ENCODE peak calls at places on chromosomes 12 and 14, in ten cellular contexts. V, J, B, K, U, A, R, F, Y and G are unnamed samples.

GRCh38 chr12:16492820-16493797 is 112.9 kb downstream of the LMO3 start:
- DNase-seq in V (no peak), J (no peak), B (no peak), K (no peak), U (no peak), A (no peak), R (no peak), F (no peak), Y (no peak), G (no peak)

GRCh38 chr12:27969011-27969900 is 3.3 kb downstream of the PTHLH start:
- DNase-seq in V (peak), J (no peak), B (peak), K (no peak), U (no peak), A (no peak), R (no peak), F (peak), Y (no peak), G (no peak)

GRCh38 chr12:11860026-11860425 is 210.6 kb downstream of the ETV6 start:
- DNase-seq in V (no peak), J (no peak), B (no peak), K (no peak), U (no peak), A (no peak), R (no peak), F (no peak), Y (no peak), G (no peak)

GRCh38 chr14:20262642-20263128 is 23.6 kb downstream of the OR11H4 start:
- DNase-seq in V (peak), J (no peak), B (peak), K (no peak), U (peak), A (peak), R (no peak), F (no peak), Y (peak), G (no peak)

GRCh38 chr14:22383515-22384166 is 205.4 kb downstream of the DAD1 start:
- DNase-seq in V (no peak), J (peak), B (no peak), K (no peak), U (no peak), A (no peak), R (no peak), F (no peak), Y (no peak), G (no peak)

GRCh38 chr14:89773644-89774316 is 180.8 kb downstream of the EFCAB11 start:
- DNase-seq in V (peak), J (peak), B (peak), K (no peak), U (peak), A (peak), R (peak), F (no peak), Y (peak), G (no peak)

GRCh38 chr12:107684990-107685359 is 624 bp upstream of the PWP1 start:
- DNase-seq in V (peak), J (no peak), B (peak), K (no peak), U (peak), A (peak), R (no peak), F (no peak), Y (peak), G (no peak)

GRCh38 chr14:105999361-106000028 is 473.1 kb downstream of the TMEM121 start:
- DNase-seq in V (peak), J (peak), B (no peak), K (no peak), U (no peak), A (peak), R (peak), F (no peak), Y (peak), G (no peak)

GRCh38 chr12:104263580-104264358 is 39.8 kb upstream of the EID3 start:
- DNase-seq in V (peak), J (no peak), B (peak), K (peak), U (no peak), A (peak), R (no peak), F (no peak), Y (peak), G (no peak)

GRCh38 chr14:54172114-54172513 is 215.5 kb upstream of the BMP4 start:
- DNase-seq in V (no peak), J (no peak), B (no peak), K (no peak), U (no peak), A (no peak), R (no peak), F (no peak), Y (no peak), G (no peak)

GRCh38 chr14:105090493-105091334 is 25.5 kb upstream of the GPR132 start:
- DNase-seq in V (peak), J (peak), B (peak), K (peak), U (peak), A (peak), R (peak), F (peak), Y (peak), G (no peak)

GRCh38 chr14:105315211-105315721 is 718 bp downstream of the PACS2 start:
- DNase-seq in V (no peak), J (no peak), B (peak), K (peak), U (no peak), A (peak), R (peak), F (peak), Y (no peak), G (no peak)

GRCh38 chr14:94599656-94600004 is 12.6 kb upstream of the SERPINA3 start:
- DNase-seq in V (no peak), J (no peak), B (peak), K (no peak), U (peak), A (no peak), R (no peak), F (no peak), Y (peak), G (peak)

GRCh38 chr12:115828151-115828550 is 449.3 kb downstream of the MED13L start:
- DNase-seq in V (no peak), J (no peak), B (no peak), K (no peak), U (no peak), A (no peak), R (no peak), F (no peak), Y (no peak), G (no peak)

GRCh38 chr12:7758346-7758745 is 6.7 kb upstream of the NANOGNB start:
- DNase-seq in V (no peak), J (no peak), B (no peak), K (no peak), U (no peak), A (no peak), R (no peak), F (no peak), Y (no peak), G (no peak)

GRCh38 chr14:101499513-101499912 is 61.8 kb upstream of the DIO3 start:
- DNase-seq in V (no peak), J (no peak), B (no peak), K (no peak), U (no peak), A (no peak), R (peak), F (peak), Y (no peak), G (no peak)

GRCh38 chr12:114409796-114410520 is 4.0 kb upstream of the TBX5 start:
- DNase-seq in V (peak), J (no peak), B (no peak), K (no peak), U (no peak), A (no peak), R (no peak), F (no peak), Y (peak), G (no peak)

GRCh38 chr12:124413401-124413800 is 118.5 kb downstream of the RFLNA start:
- DNase-seq in V (no peak), J (no peak), B (no peak), K (no peak), U (no peak), A (no peak), R (no peak), F (no peak), Y (no peak), G (no peak)

GRCh38 chr14:103316723-103317122 is 17.3 kb upstream of the EIF5 start:
- DNase-seq in V (no peak), J (no peak), B (no peak), K (no peak), U (no peak), A (no peak), R (no peak), F (no peak), Y (no peak), G (no peak)

GRCh38 chr14:103317251-103317650 is 16.8 kb upstream of the EIF5 start:
- DNase-seq in V (no peak), J (no peak), B (no peak), K (no peak), U (no peak), A (peak), R (no peak), F (no peak), Y (no peak), G (no peak)

GRCh38 chr14:103318750-103319419 is 15.2 kb upstream of the EIF5 start:
- DNase-seq in V (no peak), J (no peak), B (no peak), K (no peak), U (no peak), A (no peak), R (no peak), F (no peak), Y (no peak), G (no peak)

GRCh38 chr14:103319422-103319821 is 14.6 kb upstream of the EIF5 start:
- DNase-seq in V (no peak), J (no peak), B (no peak), K (no peak), U (no peak), A (no peak), R (no peak), F (no peak), Y (no peak), G (no peak)

GRCh38 chr14:103317976-103318580 is 16.0 kb upstream of the EIF5 start:
- DNase-seq in V (no peak), J (no peak), B (no peak), K (no peak), U (no peak), A (peak), R (no peak), F (no peak), Y (no peak), G (no peak)
- TF ChIP-seq CTCF in V (no peak), J (no peak), B (no peak), K (no peak), U (no peak), A (no peak), R (no peak), F (no peak), Y (no peak), G (no peak)

DNA sequence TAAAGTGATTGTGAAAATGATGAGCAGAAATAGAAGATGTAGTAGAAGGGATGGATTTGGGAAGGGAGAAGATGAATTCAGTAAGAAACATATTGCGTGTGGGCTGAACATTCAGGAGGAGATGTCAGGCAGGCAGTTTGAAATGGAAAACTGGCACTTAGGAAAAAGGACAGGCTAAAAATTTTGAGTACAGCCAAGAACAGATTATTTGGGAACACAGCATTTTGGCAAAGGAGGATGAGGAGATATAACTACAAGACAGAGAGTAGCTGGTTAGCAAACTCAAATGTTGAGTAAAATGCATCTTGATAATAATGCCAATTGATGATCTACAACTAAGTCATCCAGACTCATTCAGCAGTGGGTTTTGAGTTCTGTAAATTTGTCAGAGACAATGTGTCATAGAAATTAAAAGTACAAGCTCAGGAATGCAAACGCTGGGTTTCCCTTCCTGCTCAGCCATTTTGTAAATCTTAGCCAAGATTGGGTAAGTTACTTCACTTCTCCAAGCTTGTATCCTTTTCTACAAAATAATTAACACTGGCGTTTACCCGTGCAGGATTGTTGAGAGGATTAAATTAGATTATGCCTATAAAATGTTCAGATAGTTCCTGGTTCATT is 255.0 kb downstream of the NAV3 start:
- DNase-seq in V (peak), J (no peak), B (peak), K (no peak), U (no peak), A (no peak), R (no peak), F (no peak), Y (peak), G (no peak)
- H3K4me3 ChIP-seq in V (no peak), J (no peak), B (no peak), K (no peak), U (no peak), A (no peak), R (no peak), F (no peak), Y (no peak), G (no peak)

DNA sequence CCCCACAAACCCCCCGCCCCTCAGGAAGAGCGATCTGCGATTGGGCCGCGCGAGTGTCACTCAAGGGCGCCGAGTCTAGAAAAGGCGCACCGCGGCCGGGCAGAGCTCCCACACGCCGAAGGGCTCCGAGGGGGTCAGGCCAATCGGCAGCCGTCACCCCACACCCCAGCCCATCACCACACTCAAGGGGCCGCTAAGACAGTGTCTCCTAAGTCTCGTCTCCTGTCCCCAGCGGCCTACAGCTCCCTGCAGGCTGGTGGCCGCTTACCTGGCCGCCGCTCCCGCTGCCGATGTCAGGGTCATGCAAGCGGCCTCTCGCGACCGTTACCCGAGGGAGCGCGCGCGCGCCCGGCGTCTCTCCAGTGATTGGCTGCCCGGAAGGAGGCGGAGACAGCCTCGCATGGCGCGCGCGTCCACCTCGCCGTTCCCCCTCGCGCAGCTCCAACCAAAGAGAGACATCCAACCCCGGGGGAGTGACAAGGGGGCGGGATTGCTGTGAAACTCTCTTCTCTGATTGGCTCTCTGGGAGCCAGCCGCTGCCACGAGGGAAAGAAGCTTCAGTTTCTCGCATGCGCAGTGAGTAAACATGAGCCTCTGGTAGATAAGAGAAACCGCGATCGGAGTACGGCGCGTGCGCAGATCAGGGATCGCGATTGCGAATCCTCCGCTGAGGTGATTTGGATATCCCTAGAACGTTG is at the start of the genes MPHOSPH9 and MTRFR:
- DNase-seq in V (peak), J (peak), B (peak), K (peak), U (peak), A (peak), R (peak), F (peak), Y (peak), G (peak)
- TF ChIP-seq CTCF in V (no peak), J (no peak), B (no peak), K (no peak), U (no peak), A (no peak), R (no peak), F (no peak), Y (no peak), G (no peak)

GRCh38 chr14:33499687-33500086 is 451.2 kb downstream of the EGLN3 start:
- DNase-seq in V (peak), J (no peak), B (no peak), K (no peak), U (no peak), A (no peak), R (no peak), F (no peak), Y (no peak), G (no peak)
- H3K4me3 ChIP-seq in V (peak), J (no peak), B (no peak), K (no peak), U (peak), A (no peak), R (peak), F (no peak), Y (no peak), G (no peak)

GRCh38 chr14:23485311-23485710 is 15.8 kb downstream of the NGDN start:
- DNase-seq in V (no peak), J (no peak), B (no peak), K (no peak), U (no peak), A (no peak), R (no peak), F (no peak), Y (no peak), G (no peak)

GRCh38 chr14:23482814-23483128 is 13.3 kb downstream of the NGDN start:
- DNase-seq in V (no peak), J (no peak), B (no peak), K (no peak), U (no peak), A (no peak), R (no peak), F (no peak), Y (no peak), G (no peak)

GRCh38 chr14:23481362-23481970 is 12.0 kb downstream of the NGDN start:
- DNase-seq in V (peak), J (no peak), B (peak), K (no peak), U (no peak), A (peak), R (no peak), F (no peak), Y (peak), G (no peak)

GRCh38 chr14:23481992-23482813 is 12.7 kb downstream of the NGDN start:
- DNase-seq in V (no peak), J (no peak), B (no peak), K (no peak), U (no peak), A (no peak), R (no peak), F (no peak), Y (no peak), G (no peak)

GRCh38 chr14:23483216-23483854 is 13.8 kb downstream of the NGDN start:
- DNase-seq in V (peak), J (no peak), B (peak), K (no peak), U (peak), A (peak), R (no peak), F (no peak), Y (peak), G (no peak)
- TF ChIP-seq CTCF in V (peak), J (no peak), B (peak), K (no peak), U (peak), A (peak), R (no peak), F (no peak), Y (peak), G (peak)

DNA sequence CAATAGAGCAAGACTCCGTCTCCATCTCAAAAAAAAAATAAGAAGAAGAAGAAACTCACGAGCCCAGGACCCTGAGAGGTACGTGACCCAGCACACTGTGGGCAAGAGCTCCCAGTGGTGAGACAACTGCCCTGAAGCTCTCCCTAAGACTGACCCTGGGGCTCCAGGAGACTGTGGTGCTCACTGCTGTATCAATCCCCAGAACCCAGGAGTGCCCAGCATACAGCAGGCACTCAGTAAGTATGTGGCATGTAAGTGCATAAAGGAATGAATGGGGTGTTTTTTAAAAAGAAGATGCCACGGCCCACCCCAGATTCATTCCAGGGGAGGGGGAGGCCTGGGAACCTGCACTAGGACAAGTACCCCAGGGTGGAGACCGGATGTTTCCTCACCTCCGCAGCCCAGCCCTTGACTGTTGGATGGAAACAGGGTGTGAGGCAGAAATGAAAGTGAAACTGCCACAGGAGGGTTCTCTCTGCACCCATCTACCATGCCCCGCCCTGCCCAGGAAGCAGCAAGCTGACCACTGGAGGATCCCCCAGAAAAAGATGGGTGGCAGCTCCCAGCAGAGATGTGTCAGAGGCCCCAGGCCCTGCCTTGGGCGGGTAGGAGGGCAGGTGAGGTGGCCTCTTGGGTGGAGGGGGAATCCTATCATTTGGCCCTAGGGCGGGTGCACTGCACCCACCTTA is 12.2 kb downstream of the ITPK1 start:
- DNase-seq in V (no peak), J (peak), B (no peak), K (no peak), U (no peak), A (peak), R (peak), F (no peak), Y (no peak), G (no peak)
- H3K4me3 ChIP-seq in V (no peak), J (no peak), B (no peak), K (no peak), U (no peak), A (peak), R (peak), F (no peak), Y (no peak), G (no peak)

DNA sequence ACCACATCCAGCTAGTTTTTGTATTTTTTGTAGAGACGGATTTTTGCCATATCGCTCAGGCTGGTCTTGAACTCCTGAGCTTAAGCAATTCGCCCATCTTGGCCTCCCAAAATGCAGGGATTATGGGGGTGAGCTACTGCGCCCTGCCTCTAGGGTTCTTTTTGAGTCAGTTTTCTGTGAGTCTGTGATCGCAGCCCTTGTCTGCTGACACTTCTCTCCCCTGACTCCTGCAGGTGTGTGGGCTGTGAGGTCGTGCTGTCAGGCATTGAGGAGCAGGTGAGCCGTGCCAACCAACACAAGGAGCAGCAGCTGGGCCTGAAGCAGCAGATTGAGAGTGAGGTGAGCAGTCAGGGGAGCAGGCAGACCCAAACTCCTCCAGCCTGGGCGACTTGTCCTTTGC is 6.3 kb downstream of the COPS7A start:
- DNase-seq in V (no peak), J (no peak), B (no peak), K (no peak), U (no peak), A (no peak), R (no peak), F (no peak), Y (no peak), G (no peak)
- TF ChIP-seq CTCF in V (no peak), J (no peak), B (no peak), K (no peak), U (peak), A (no peak), R (no peak), F (no peak), Y (no peak), G (no peak)